ENCODE peak calls at places on chromosomes 4 and X, in four cellular contexts. Y is activated T-helper 1 cell treated with anti-CD3 and anti-CD28 coated beads, Interleukin-12 subunit alpha, Interleukin-12 subunit beta, Interleukin-2, Interleukin-4 antibody, amounts not matched to agents 30 ng/mL and 10 ng/mL and 1 ng/mL, durations not matched to agents 14 hours and 24 hours and 36 hours; J is skeletal muscle cell; U is EH. V is an unnamed sample.

GRCh38 chr4:11427201-11427996 is 1.3 kb downstream of the HS3ST1 start:
- DNase-seq in J (no peak), U (no peak), Y (no peak), V (no peak)

GRCh38 chr4:71009796-71010588 is 16.5 kb downstream of the DCK start:
- DNase-seq in Y (no peak), U (peak; percentile 64), J (no peak), V (peak; percentile 71)

GRCh38 chr4:5712517-5712916 is 1.5 kb downstream of the EVC start:
- DNase-seq in U (peak; percentile 75), Y (no peak), J (peak; percentile 45), V (no peak)

GRCh38 chr4:1193206-1194027 is 21.0 kb upstream of the SPON2 start:
- DNase-seq in J (no peak), U (no peak), Y (no peak), V (no peak)

GRCh38 chr4:113978561-113979156 is 788 bp downstream of the ARSJ start:
- DNase-seq in J (no peak), Y (no peak), U (peak; percentile 62), V (no peak)

GRCh38 chr4:17578482-17578891 is 1.5 kb downstream of the LAP3 start:
- DNase-seq in Y (peak; percentile 19), U (peak; percentile 26), J (no peak), V (peak; percentile 91)

GRCh38 chr4:111618908-111619307 is 526.3 kb upstream of the FAM241A start:
- DNase-seq in U (no peak), J (no peak), Y (no peak), V (peak; percentile 5)

GRCh38 chr4:70538869-70539268 is 20.5 kb downstream of the AMTN start:
- DNase-seq in J (no peak), Y (no peak), U (no peak), V (no peak)

GRCh38 chr4:47838445-47838844 is 578 bp upstream of the CORIN start:
- DNase-seq in Y (no peak), U (no peak), J (no peak), V (no peak)

GRCh38 chr4:1192091-1192492 is 19.7 kb upstream of the SPON2 start:
- DNase-seq in U (peak; percentile 98), Y (no peak), J (peak; percentile 90), V (peak; percentile 5)

GRCh38 chr4:7392438-7393374 is 42.0 kb downstream of the PSAPL1 start:
- DNase-seq in Y (no peak), U (peak; percentile 62), J (no peak), V (no peak)

GRCh38 chr4:184911310-184911709 is 85.5 kb upstream of the ACSL1 start:
- DNase-seq in U (peak; percentile 43), Y (no peak), J (peak; percentile 3), V (no peak)

GRCh38 chr4:57020467-57021101 is 41.9 kb downstream of the POLR2B start:
- DNase-seq in J (peak; percentile 78), Y (no peak), U (peak; percentile 87), V (no peak)

GRCh38 chr4:141810038-141810701 is 173.8 kb downstream of the IL15 start:
- DNase-seq in J (no peak), U (peak; percentile 45), Y (no peak), V (no peak)

GRCh38 chr4:133390198-133390855 is 241.2 kb downstream of the PCDH10 start:
- DNase-seq in Y (no peak), U (no peak), J (no peak), V (no peak)

GRCh38 chr4:185028625-185029024 is 10.3 kb downstream of the HELT start:
- DNase-seq in U (no peak), Y (no peak), J (no peak), V (no peak)

GRCh38 chr4:7358100-7358735 is 76.5 kb downstream of the PSAPL1 start:
- DNase-seq in J (peak; percentile 74), Y (no peak), U (peak; percentile 87), V (no peak)

GRCh38 chr4:53693408-53693807 is 102.1 kb upstream of the LNX1 start:
- DNase-seq in U (no peak), Y (no peak), J (no peak), V (no peak)

GRCh38 chr4:123364906-123365305 is 31.7 kb upstream of the SPRY1 start:
- DNase-seq in U (no peak), Y (no peak), J (no peak), V (no peak)

GRCh38 chr4:101049549-101050001 is 297.8 kb downstream of the PPP3CA start:
- DNase-seq in U (no peak), J (no peak), Y (no peak), V (no peak)

GRCh38 chrX:155819966-155820491 is 61.1 kb upstream of the VAMP7 start:
- DNase-seq in J (peak; percentile 77), U (peak; percentile 82), Y (peak; percentile 3), V (peak; percentile 82)

GRCh38 chrX:74250574-74250973 is 53.4 kb upstream of the ZCCHC13 start:
- DNase-seq in Y (no peak), U (no peak), J (no peak), V (no peak)

GRCh38 chr4:128570380-128570779 is 239.1 kb upstream of the JADE1 start:
- DNase-seq in Y (no peak), J (peak; percentile 57), U (peak; percentile 66), V (peak; percentile 69)